ENCODE peak calls at places on chromosome 2, in eight cellular contexts. One of them, this sample, is unnamed.

GRCh38 chr2:140506606-140507005 is 1624.2 kb downstream of the LRP1B start:
- DNase-seq in NCI-H2081: no peak
- DNase-seq in stimulated activated naive CD8-positive, alpha-beta T cell treated with anti-CD3 and anti-CD28 coated beads, Interleukin-15, Interleukin-2, amounts not matched to agents 100 U/mL and 50 U/mL, for 24 hours: no peak
- DNase-seq in breast epithelium: no peak
- DNase-seq in ureter: no peak
- DNase-seq in RCC 7860: peak
- DNase-seq in NCI-H1105 treated with DMSO at 0.1 percent for 48 hours: no peak
- DNase-seq in bronchial epithelial cell: no peak
- DNase-seq in this sample: no peak

GRCh38 chr2:26679857-26680256 is 12.7 kb upstream of the KCNK3 start:
- DNase-seq in NCI-H2081: no peak
- DNase-seq in stimulated activated naive CD8-positive, alpha-beta T cell treated with anti-CD3 and anti-CD28 coated beads, Interleukin-15, Interleukin-2, amounts not matched to agents 100 U/mL and 50 U/mL, for 24 hours: no peak
- DNase-seq in breast epithelium: no peak
- DNase-seq in ureter: no peak
- DNase-seq in RCC 7860: no peak
- DNase-seq in NCI-H1105 treated with DMSO at 0.1 percent for 48 hours: no peak
- DNase-seq in bronchial epithelial cell: no peak
- DNase-seq in this sample: no peak

GRCh38 chr2:110740747-110741349 is 8.5 kb downstream of the ACOXL start:
- DNase-seq in NCI-H2081: no peak
- DNase-seq in stimulated activated naive CD8-positive, alpha-beta T cell treated with anti-CD3 and anti-CD28 coated beads, Interleukin-15, Interleukin-2, amounts not matched to agents 100 U/mL and 50 U/mL, for 24 hours: no peak
- DNase-seq in breast epithelium: no peak
- DNase-seq in ureter: no peak
- DNase-seq in RCC 7860: no peak
- DNase-seq in NCI-H1105 treated with DMSO at 0.1 percent for 48 hours: no peak
- DNase-seq in bronchial epithelial cell: peak
- DNase-seq in this sample: no peak

GRCh38 chr2:64692401-64692800 is 38.7 kb upstream of the SERTAD2 start:
- DNase-seq in NCI-H2081: no peak
- DNase-seq in stimulated activated naive CD8-positive, alpha-beta T cell treated with anti-CD3 and anti-CD28 coated beads, Interleukin-15, Interleukin-2, amounts not matched to agents 100 U/mL and 50 U/mL, for 24 hours: no peak
- DNase-seq in breast epithelium: no peak
- DNase-seq in ureter: no peak
- DNase-seq in RCC 7860: peak
- DNase-seq in NCI-H1105 treated with DMSO at 0.1 percent for 48 hours: no peak
- DNase-seq in bronchial epithelial cell: no peak
- DNase-seq in this sample: peak

GRCh38 chr2:85132834-85133637 is at the start of gene TCF7L1:
- DNase-seq in NCI-H2081: peak
- DNase-seq in stimulated activated naive CD8-positive, alpha-beta T cell treated with anti-CD3 and anti-CD28 coated beads, Interleukin-15, Interleukin-2, amounts not matched to agents 100 U/mL and 50 U/mL, for 24 hours: peak
- DNase-seq in breast epithelium: peak
- DNase-seq in ureter: peak
- DNase-seq in RCC 7860: no peak
- DNase-seq in NCI-H1105 treated with DMSO at 0.1 percent for 48 hours: no peak
- DNase-seq in bronchial epithelial cell: peak
- DNase-seq in this sample: peak

GRCh38 chr2:144320491-144320890 is 199.4 kb downstream of the ZEB2 start:
- DNase-seq in NCI-H2081: no peak
- DNase-seq in stimulated activated naive CD8-positive, alpha-beta T cell treated with anti-CD3 and anti-CD28 coated beads, Interleukin-15, Interleukin-2, amounts not matched to agents 100 U/mL and 50 U/mL, for 24 hours: peak
- DNase-seq in breast epithelium: no peak
- DNase-seq in ureter: no peak
- DNase-seq in RCC 7860: peak
- DNase-seq in NCI-H1105 treated with DMSO at 0.1 percent for 48 hours: no peak
- DNase-seq in bronchial epithelial cell: peak
- DNase-seq in this sample: peak

GRCh38 chr2:234256516-234256915 is 206.0 kb downstream of the SPP2 start:
- DNase-seq in NCI-H2081: no peak
- DNase-seq in stimulated activated naive CD8-positive, alpha-beta T cell treated with anti-CD3 and anti-CD28 coated beads, Interleukin-15, Interleukin-2, amounts not matched to agents 100 U/mL and 50 U/mL, for 24 hours: no peak
- DNase-seq in breast epithelium: no peak
- DNase-seq in ureter: no peak
- DNase-seq in RCC 7860: no peak
- DNase-seq in NCI-H1105 treated with DMSO at 0.1 percent for 48 hours: no peak
- DNase-seq in bronchial epithelial cell: no peak
- DNase-seq in this sample: no peak

GRCh38 chr2:121826036-121826435 is 70.6 kb downstream of the TSN start:
- DNase-seq in NCI-H2081: no peak
- DNase-seq in stimulated activated naive CD8-positive, alpha-beta T cell treated with anti-CD3 and anti-CD28 coated beads, Interleukin-15, Interleukin-2, amounts not matched to agents 100 U/mL and 50 U/mL, for 24 hours: no peak
- DNase-seq in breast epithelium: no peak
- DNase-seq in ureter: no peak
- DNase-seq in RCC 7860: no peak
- DNase-seq in NCI-H1105 treated with DMSO at 0.1 percent for 48 hours: no peak
- DNase-seq in bronchial epithelial cell: no peak
- DNase-seq in this sample: no peak

GRCh38 chr2:59217360-59217759 is 976.2 kb upstream of the FANCL start:
- DNase-seq in NCI-H2081: no peak
- DNase-seq in stimulated activated naive CD8-positive, alpha-beta T cell treated with anti-CD3 and anti-CD28 coated beads, Interleukin-15, Interleukin-2, amounts not matched to agents 100 U/mL and 50 U/mL, for 24 hours: no peak
- DNase-seq in breast epithelium: no peak
- DNase-seq in ureter: no peak
- DNase-seq in RCC 7860: no peak
- DNase-seq in NCI-H1105 treated with DMSO at 0.1 percent for 48 hours: no peak
- DNase-seq in bronchial epithelial cell: no peak
- DNase-seq in this sample: no peak

GRCh38 chr2:69807821-69808540 is 21.5 kb upstream of the GMCL1 start:
- DNase-seq in NCI-H2081: peak
- DNase-seq in stimulated activated naive CD8-positive, alpha-beta T cell treated with anti-CD3 and anti-CD28 coated beads, Interleukin-15, Interleukin-2, amounts not matched to agents 100 U/mL and 50 U/mL, for 24 hours: no peak
- DNase-seq in breast epithelium: no peak
- DNase-seq in ureter: no peak
- DNase-seq in RCC 7860: no peak
- DNase-seq in NCI-H1105 treated with DMSO at 0.1 percent for 48 hours: no peak
- DNase-seq in bronchial epithelial cell: no peak
- DNase-seq in this sample: no peak

GRCh38 chr2:152189622-152190495 is 14.3 kb upstream of the STAM2 start:
- DNase-seq in NCI-H2081: peak
- DNase-seq in stimulated activated naive CD8-positive, alpha-beta T cell treated with anti-CD3 and anti-CD28 coated beads, Interleukin-15, Interleukin-2, amounts not matched to agents 100 U/mL and 50 U/mL, for 24 hours: peak
- DNase-seq in breast epithelium: no peak
- DNase-seq in ureter: no peak
- DNase-seq in RCC 7860: peak
- DNase-seq in NCI-H1105 treated with DMSO at 0.1 percent for 48 hours: peak
- DNase-seq in bronchial epithelial cell: peak
- DNase-seq in this sample: peak

GRCh38 chr2:108621087-108621559 is 86.9 kb downstream of the LIMS1 start:
- DNase-seq in NCI-H2081: peak
- DNase-seq in stimulated activated naive CD8-positive, alpha-beta T cell treated with anti-CD3 and anti-CD28 coated beads, Interleukin-15, Interleukin-2, amounts not matched to agents 100 U/mL and 50 U/mL, for 24 hours: peak
- DNase-seq in breast epithelium: peak
- DNase-seq in ureter: peak
- DNase-seq in RCC 7860: peak
- DNase-seq in NCI-H1105 treated with DMSO at 0.1 percent for 48 hours: peak
- DNase-seq in bronchial epithelial cell: peak
- DNase-seq in this sample: peak

GRCh38 chr2:42342061-42342794 is 18.8 kb downstream of the COX7A2L start:
- DNase-seq in NCI-H2081: no peak
- DNase-seq in stimulated activated naive CD8-positive, alpha-beta T cell treated with anti-CD3 and anti-CD28 coated beads, Interleukin-15, Interleukin-2, amounts not matched to agents 100 U/mL and 50 U/mL, for 24 hours: no peak
- DNase-seq in breast epithelium: peak
- DNase-seq in ureter: peak
- DNase-seq in RCC 7860: peak
- DNase-seq in NCI-H1105 treated with DMSO at 0.1 percent for 48 hours: no peak
- DNase-seq in bronchial epithelial cell: peak
- DNase-seq in this sample: peak

GRCh38 chr2:8196311-8196710 is 485.5 kb upstream of the ID2 start:
- DNase-seq in NCI-H2081: no peak
- DNase-seq in stimulated activated naive CD8-positive, alpha-beta T cell treated with anti-CD3 and anti-CD28 coated beads, Interleukin-15, Interleukin-2, amounts not matched to agents 100 U/mL and 50 U/mL, for 24 hours: no peak
- DNase-seq in breast epithelium: no peak
- DNase-seq in ureter: no peak
- DNase-seq in RCC 7860: peak
- DNase-seq in NCI-H1105 treated with DMSO at 0.1 percent for 48 hours: no peak
- DNase-seq in bronchial epithelial cell: no peak
- DNase-seq in this sample: no peak

GRCh38 chr2:99520813-99521212 is 31.0 kb upstream of the REV1 start:
- DNase-seq in NCI-H2081: no peak
- DNase-seq in stimulated activated naive CD8-positive, alpha-beta T cell treated with anti-CD3 and anti-CD28 coated beads, Interleukin-15, Interleukin-2, amounts not matched to agents 100 U/mL and 50 U/mL, for 24 hours: no peak
- DNase-seq in breast epithelium: no peak
- DNase-seq in ureter: no peak
- DNase-seq in RCC 7860: no peak
- DNase-seq in NCI-H1105 treated with DMSO at 0.1 percent for 48 hours: no peak
- DNase-seq in bronchial epithelial cell: peak
- DNase-seq in this sample: no peak

GRCh38 chr2:134677866-134678774 is 40.7 kb downstream of the TMEM163 start:
- DNase-seq in NCI-H2081: peak
- DNase-seq in stimulated activated naive CD8-positive, alpha-beta T cell treated with anti-CD3 and anti-CD28 coated beads, Interleukin-15, Interleukin-2, amounts not matched to agents 100 U/mL and 50 U/mL, for 24 hours: no peak
- DNase-seq in breast epithelium: no peak
- DNase-seq in ureter: no peak
- DNase-seq in RCC 7860: no peak
- DNase-seq in NCI-H1105 treated with DMSO at 0.1 percent for 48 hours: no peak
- DNase-seq in bronchial epithelial cell: no peak
- DNase-seq in this sample: peak

GRCh38 chr2:219864154-219864553 is 236.7 kb downstream of the SLC4A3 start:
- DNase-seq in NCI-H2081: peak
- DNase-seq in stimulated activated naive CD8-positive, alpha-beta T cell treated with anti-CD3 and anti-CD28 coated beads, Interleukin-15, Interleukin-2, amounts not matched to agents 100 U/mL and 50 U/mL, for 24 hours: no peak
- DNase-seq in breast epithelium: no peak
- DNase-seq in ureter: no peak
- DNase-seq in RCC 7860: no peak
- DNase-seq in NCI-H1105 treated with DMSO at 0.1 percent for 48 hours: no peak
- DNase-seq in bronchial epithelial cell: no peak
- DNase-seq in this sample: no peak

GRCh38 chr2:136257893-136258292 is 139.9 kb upstream of the CXCR4 start:
- DNase-seq in NCI-H2081: no peak
- DNase-seq in stimulated activated naive CD8-positive, alpha-beta T cell treated with anti-CD3 and anti-CD28 coated beads, Interleukin-15, Interleukin-2, amounts not matched to agents 100 U/mL and 50 U/mL, for 24 hours: no peak
- DNase-seq in breast epithelium: no peak
- DNase-seq in ureter: no peak
- DNase-seq in RCC 7860: no peak
- DNase-seq in NCI-H1105 treated with DMSO at 0.1 percent for 48 hours: no peak
- DNase-seq in bronchial epithelial cell: no peak
- DNase-seq in this sample: no peak

GRCh38 chr2:200689115-200689514 is 103.3 kb downstream of the AOX1 start:
- DNase-seq in NCI-H2081: no peak
- DNase-seq in stimulated activated naive CD8-positive, alpha-beta T cell treated with anti-CD3 and anti-CD28 coated beads, Interleukin-15, Interleukin-2, amounts not matched to agents 100 U/mL and 50 U/mL, for 24 hours: no peak
- DNase-seq in breast epithelium: no peak
- DNase-seq in ureter: no peak
- DNase-seq in RCC 7860: no peak
- DNase-seq in NCI-H1105 treated with DMSO at 0.1 percent for 48 hours: no peak
- DNase-seq in bronchial epithelial cell: no peak
- DNase-seq in this sample: no peak

GRCh38 chr2:126906781-126907180 is 8.1 kb downstream of the TEX51 start:
- DNase-seq in NCI-H2081: no peak
- DNase-seq in stimulated activated naive CD8-positive, alpha-beta T cell treated with anti-CD3 and anti-CD28 coated beads, Interleukin-15, Interleukin-2, amounts not matched to agents 100 U/mL and 50 U/mL, for 24 hours: no peak
- DNase-seq in breast epithelium: no peak
- DNase-seq in ureter: peak
- DNase-seq in RCC 7860: no peak
- DNase-seq in NCI-H1105 treated with DMSO at 0.1 percent for 48 hours: no peak
- DNase-seq in bronchial epithelial cell: no peak
- DNase-seq in this sample: no peak

GRCh38 chr2:166926657-166927056 is 38.4 kb downstream of the XIRP2 start:
- DNase-seq in NCI-H2081: no peak
- DNase-seq in stimulated activated naive CD8-positive, alpha-beta T cell treated with anti-CD3 and anti-CD28 coated beads, Interleukin-15, Interleukin-2, amounts not matched to agents 100 U/mL and 50 U/mL, for 24 hours: no peak
- DNase-seq in breast epithelium: no peak
- DNase-seq in ureter: no peak
- DNase-seq in RCC 7860: no peak
- DNase-seq in NCI-H1105 treated with DMSO at 0.1 percent for 48 hours: no peak
- DNase-seq in bronchial epithelial cell: no peak
- DNase-seq in this sample: no peak

GRCh38 chr2:62196278-62196901 is 475 bp downstream of the B3GNT2 start:
- DNase-seq in NCI-H2081: peak
- DNase-seq in stimulated activated naive CD8-positive, alpha-beta T cell treated with anti-CD3 and anti-CD28 coated beads, Interleukin-15, Interleukin-2, amounts not matched to agents 100 U/mL and 50 U/mL, for 24 hours: peak
- DNase-seq in breast epithelium: no peak
- DNase-seq in ureter: peak
- DNase-seq in RCC 7860: no peak
- DNase-seq in NCI-H1105 treated with DMSO at 0.1 percent for 48 hours: peak
- DNase-seq in bronchial epithelial cell: peak
- DNase-seq in this sample: peak

GRCh38 chr2:45968946-45969584 is 317.6 kb downstream of the PRKCE start:
- DNase-seq in NCI-H2081: no peak
- DNase-seq in stimulated activated naive CD8-positive, alpha-beta T cell treated with anti-CD3 and anti-CD28 coated beads, Interleukin-15, Interleukin-2, amounts not matched to agents 100 U/mL and 50 U/mL, for 24 hours: no peak
- DNase-seq in breast epithelium: no peak
- DNase-seq in ureter: peak
- DNase-seq in RCC 7860: no peak
- DNase-seq in NCI-H1105 treated with DMSO at 0.1 percent for 48 hours: no peak
- DNase-seq in bronchial epithelial cell: no peak
- DNase-seq in this sample: peak

GRCh38 chr2:148567716-148568115 is 76.8 kb upstream of the EPC2 start:
- DNase-seq in NCI-H2081: no peak
- DNase-seq in stimulated activated naive CD8-positive, alpha-beta T cell treated with anti-CD3 and anti-CD28 coated beads, Interleukin-15, Interleukin-2, amounts not matched to agents 100 U/mL and 50 U/mL, for 24 hours: no peak
- DNase-seq in breast epithelium: no peak
- DNase-seq in ureter: no peak
- DNase-seq in RCC 7860: no peak
- DNase-seq in NCI-H1105 treated with DMSO at 0.1 percent for 48 hours: no peak
- DNase-seq in bronchial epithelial cell: no peak
- DNase-seq in this sample: no peak

GRCh38 chr2:139790807-139791206 is 1010.6 kb upstream of the NXPH2 start:
- DNase-seq in NCI-H2081: peak
- DNase-seq in stimulated activated naive CD8-positive, alpha-beta T cell treated with anti-CD3 and anti-CD28 coated beads, Interleukin-15, Interleukin-2, amounts not matched to agents 100 U/mL and 50 U/mL, for 24 hours: no peak
- DNase-seq in breast epithelium: no peak
- DNase-seq in ureter: no peak
- DNase-seq in RCC 7860: no peak
- DNase-seq in NCI-H1105 treated with DMSO at 0.1 percent for 48 hours: peak
- DNase-seq in bronchial epithelial cell: peak
- DNase-seq in this sample: peak